ENCODE peak calls at places on chromosome X, in five cellular contexts. One of them, this sample, is unnamed.

GRCh38 chrX:1491851-1492349 is 39.2 kb upstream of the ASMTL start:
- DNase-seq in NCI-H460: peak; percentile 58
- DNase-seq in fibroblast of lung: no peak
- DNase-seq in naive thymus-derived CD8-positive, alpha-beta T cell: no peak
- DNase-seq in iPS-NIHi11: peak; percentile 81
- DNase-seq in this sample: no peak

GRCh38 chrX:37824491-37825224 is 22.7 kb downstream of the DYNLT3 start:
- DNase-seq in NCI-H460: no peak
- DNase-seq in fibroblast of lung: peak; percentile 29
- DNase-seq in naive thymus-derived CD8-positive, alpha-beta T cell: no peak
- DNase-seq in iPS-NIHi11: no peak
- DNase-seq in this sample: no peak

GRCh38 chrX:130106071-130106470 is 4.2 kb downstream of the ELF4 start:
- DNase-seq in NCI-H460: no peak
- DNase-seq in fibroblast of lung: no peak
- DNase-seq in naive thymus-derived CD8-positive, alpha-beta T cell: no peak
- DNase-seq in iPS-NIHi11: no peak
- DNase-seq in this sample: no peak

GRCh38 chrX:107628662-107629532 is 587 bp downstream of the PRPS1 start:
- DNase-seq in NCI-H460: no peak
- DNase-seq in fibroblast of lung: peak; percentile 14
- DNase-seq in naive thymus-derived CD8-positive, alpha-beta T cell: no peak
- DNase-seq in iPS-NIHi11: peak; percentile 9
- DNase-seq in this sample: no peak

GRCh38 chrX:53481816-53482485 is 47.8 kb upstream of the HSD17B10 start:
- DNase-seq in NCI-H460: peak; percentile 63
- DNase-seq in fibroblast of lung: peak; percentile 69
- DNase-seq in naive thymus-derived CD8-positive, alpha-beta T cell: peak; percentile 53
- DNase-seq in iPS-NIHi11: peak; percentile 46
- DNase-seq in this sample: no peak

GRCh38 chrX:100731441-100732281 is at the start of gene SYTL4:
- DNase-seq in NCI-H460: peak; percentile 22
- DNase-seq in fibroblast of lung: no peak
- DNase-seq in naive thymus-derived CD8-positive, alpha-beta T cell: no peak
- DNase-seq in iPS-NIHi11: peak; percentile 64
- DNase-seq in this sample: no peak

GRCh38 chrX:13938053-13938765 is 91.5 kb downstream of the GEMIN8 start:
- DNase-seq in NCI-H460: no peak
- DNase-seq in fibroblast of lung: peak; percentile 8
- DNase-seq in naive thymus-derived CD8-positive, alpha-beta T cell: no peak
- DNase-seq in iPS-NIHi11: peak; percentile 74
- DNase-seq in this sample: no peak

GRCh38 chrX:155071694-155072215 is 447 bp downstream of the BRCC3 start:
- DNase-seq in NCI-H460: no peak
- DNase-seq in fibroblast of lung: no peak
- DNase-seq in naive thymus-derived CD8-positive, alpha-beta T cell: no peak
- DNase-seq in iPS-NIHi11: no peak
- DNase-seq in this sample: no peak

GRCh38 chrX:16033336-16033735 is 90.0 kb upstream of the GRPR start:
- DNase-seq in NCI-H460: no peak
- DNase-seq in fibroblast of lung: peak; percentile 71
- DNase-seq in naive thymus-derived CD8-positive, alpha-beta T cell: no peak
- DNase-seq in iPS-NIHi11: no peak
- DNase-seq in this sample: no peak

GRCh38 chrX:24149346-24150050 is at the start of gene ZFX:
- DNase-seq in NCI-H460: peak; percentile 41
- DNase-seq in fibroblast of lung: peak; percentile 61
- DNase-seq in naive thymus-derived CD8-positive, alpha-beta T cell: peak; percentile 90
- DNase-seq in iPS-NIHi11: peak; percentile 29
- DNase-seq in this sample: no peak

GRCh38 chrX:138775501-138775900 is 64.0 kb upstream of the FGF13 start:
- DNase-seq in NCI-H460: peak; percentile 19
- DNase-seq in fibroblast of lung: peak; percentile 54
- DNase-seq in naive thymus-derived CD8-positive, alpha-beta T cell: no peak
- DNase-seq in iPS-NIHi11: no peak
- DNase-seq in this sample: no peak

GRCh38 chrX:149846789-149847188 is 34.2 kb upstream of the MAGEA8 start:
- DNase-seq in NCI-H460: no peak
- DNase-seq in fibroblast of lung: no peak
- DNase-seq in naive thymus-derived CD8-positive, alpha-beta T cell: no peak
- DNase-seq in iPS-NIHi11: no peak
- DNase-seq in this sample: no peak

GRCh38 chrX:153733651-153734240 is 9.1 kb downstream of the ABCD1 start:
- DNase-seq in NCI-H460: no peak
- DNase-seq in fibroblast of lung: no peak
- DNase-seq in naive thymus-derived CD8-positive, alpha-beta T cell: no peak
- DNase-seq in iPS-NIHi11: no peak
- DNase-seq in this sample: no peak

GRCh38 chrX:20968996-20969395 is 405.2 kb upstream of the CNKSR2 start:
- DNase-seq in NCI-H460: peak; percentile 36
- DNase-seq in fibroblast of lung: no peak
- DNase-seq in naive thymus-derived CD8-positive, alpha-beta T cell: no peak
- DNase-seq in iPS-NIHi11: no peak
- DNase-seq in this sample: peak; percentile 86

GRCh38 chrX:9622128-9622527 is 143.5 kb downstream of the GPR143 start:
- DNase-seq in NCI-H460: no peak
- DNase-seq in fibroblast of lung: no peak
- DNase-seq in naive thymus-derived CD8-positive, alpha-beta T cell: no peak
- DNase-seq in iPS-NIHi11: no peak
- DNase-seq in this sample: no peak

GRCh38 chrX:68895339-68896250 is 66.8 kb downstream of the EFNB1 start:
- DNase-seq in NCI-H460: no peak
- DNase-seq in fibroblast of lung: peak; percentile 63
- DNase-seq in naive thymus-derived CD8-positive, alpha-beta T cell: no peak
- DNase-seq in iPS-NIHi11: no peak
- DNase-seq in this sample: no peak

GRCh38 chrX:150012647-150013046 is 74.4 kb upstream of the EOLA2 start:
- DNase-seq in NCI-H460: no peak
- DNase-seq in fibroblast of lung: no peak
- DNase-seq in naive thymus-derived CD8-positive, alpha-beta T cell: no peak
- DNase-seq in iPS-NIHi11: no peak
- DNase-seq in this sample: no peak

GRCh38 chrX:49303346-49303745 is at the start of gene GAGE10:
- DNase-seq in NCI-H460: no peak
- DNase-seq in fibroblast of lung: no peak
- DNase-seq in naive thymus-derived CD8-positive, alpha-beta T cell: no peak
- DNase-seq in iPS-NIHi11: no peak
- DNase-seq in this sample: no peak